ENCODE peak calls at places on chromosome 1, in ten cellular contexts. D is activated CD8-positive, alpha-beta T cell treated with anti-CD3 and anti-CD28 coated beads, Interleukin-2, amount 10 ng/mL, durations not matched to agents 7 days and 5 days; B is activated CD4-positive, alpha-beta T cell treated with anti-CD3 and anti-CD28 coated beads, Interleukin-2, amount 50 U/mL, for 4 hours; G is stimulated activated CD4-positive, alpha-beta T cell treated with anti-CD3 and anti-CD28 coated beads, Interleukin-15, amount 100 ng/mL, for 1 hour; A is cardiac muscle cell; X is CD4-positive, alpha-beta T cell; U is GDM1; F is OCI-M1; Q is non-pigmented ciliary epithelial cell; H is stimulated activated CD8-positive, alpha-beta memory T cell treated with anti-CD3 and anti-CD28 coated beads, Interleukin-4, amount 100 ng/mL, for 4 hours. R is an unnamed sample.

GRCh38 chr1:17161137-17161700 is 42.0 kb upstream of the PADI2 start:
- DNase-seq in D (peak), B (no peak), G (no peak), A (no peak), X (no peak), U (no peak), F (peak), Q (no peak), H (no peak), R (no peak)

GRCh38 chr1:235650341-235651169 is 971 bp upstream of the GNG4 start:
- DNase-seq in D (no peak), B (no peak), G (no peak), A (no peak), X (no peak), U (no peak), F (no peak), Q (no peak), H (no peak), R (no peak)

GRCh38 chr1:230270185-230270939 is 155.8 kb downstream of the PGBD5 start:
- DNase-seq in D (peak), B (no peak), G (no peak), A (peak), X (no peak), U (peak), F (peak), Q (no peak), H (no peak), R (peak)

GRCh38 chr1:55623339-55623738 is 408.2 kb upstream of the USP24 start:
- DNase-seq in D (no peak), B (no peak), G (no peak), A (peak), X (no peak), U (no peak), F (peak), Q (no peak), H (no peak), R (no peak)

GRCh38 chr1:248421384-248421783 is 18.5 kb downstream of the OR2T1 start:
- DNase-seq in D (no peak), B (no peak), G (no peak), A (no peak), X (no peak), U (no peak), F (peak), Q (no peak), H (no peak), R (no peak)

GRCh38 chr1:203306970-203307541 is 1.7 kb downstream of the BTG2 start:
- DNase-seq in D (peak), B (peak), G (peak), A (no peak), X (peak), U (no peak), F (no peak), Q (no peak), H (no peak), R (no peak)

GRCh38 chr1:212315907-212316306 is 30.7 kb downstream of the PPP2R5A start:
- DNase-seq in D (peak), B (no peak), G (no peak), A (peak), X (no peak), U (no peak), F (peak), Q (no peak), H (no peak), R (no peak)

GRCh38 chr1:111190931-111191451 is 9.5 kb downstream of the DENND2D start:
- DNase-seq in D (no peak), B (no peak), G (no peak), A (peak), X (no peak), U (no peak), F (no peak), Q (no peak), H (no peak), R (no peak)

GRCh38 chr1:224747578-224747977 is 131.5 kb downstream of the CNIH3 start:
- DNase-seq in D (no peak), B (no peak), G (no peak), A (peak), X (no peak), U (peak), F (peak), Q (no peak), H (no peak), R (no peak)

GRCh38 chr1:15055736-15056415 is 97.7 kb upstream of the TMEM51 start:
- DNase-seq in D (no peak), B (no peak), G (no peak), A (no peak), X (no peak), U (no peak), F (no peak), Q (no peak), H (no peak), R (no peak)

GRCh38 chr1:198106007-198106406 is 50.8 kb upstream of the NEK7 start:
- DNase-seq in D (no peak), B (no peak), G (no peak), A (no peak), X (no peak), U (no peak), F (peak), Q (no peak), H (no peak), R (no peak)

R was measured in breast epithelium.